ENCODE peak calls at places on chromosomes 12 and 14, in eight cellular contexts. H, K, U, G, Y, W, N and O are unnamed samples.

GRCh38 chr12:85484387-85484786 is 204.4 kb downstream of the ALX1 start:
- DNase-seq in H (no peak), K (no peak), U (no peak), G (no peak), Y (no peak), W (no peak), N (no peak), O (no peak)

GRCh38 chr12:70121562-70121961 is 121.7 kb upstream of the CNOT2 start:
- DNase-seq in H (no peak), K (no peak), U (no peak), G (no peak), Y (no peak), W (no peak), N (no peak), O (no peak)

GRCh38 chr14:94644102-94644535 is 31.9 kb downstream of the SERPINA3 start:
- DNase-seq in H (no peak), K (no peak), U (no peak), G (no peak), Y (peak; percentile 22), W (no peak), N (no peak), O (no peak)

GRCh38 chr12:52186135-52186840 is 5.5 kb downstream of the KRT80 start:
- DNase-seq in H (no peak), K (no peak), U (no peak), G (no peak), Y (peak; percentile 98), W (peak; percentile 79), N (no peak), O (no peak)

GRCh38 chr12:113996026-113996425 is 29.9 kb upstream of the RBM19 start:
- DNase-seq in H (no peak), K (no peak), U (no peak), G (peak; percentile 70), Y (peak; percentile 76), W (no peak), N (no peak), O (no peak)

GRCh38 chr14:64174922-64175782 is 119.0 kb downstream of the ESR2 start:
- DNase-seq in H (no peak), K (no peak), U (no peak), G (no peak), Y (no peak), W (no peak), N (no peak), O (no peak)

GRCh38 chr14:21238823-21239518 is 30.3 kb downstream of the HNRNPC start:
- DNase-seq in H (no peak), K (no peak), U (no peak), G (no peak), Y (no peak), W (no peak), N (no peak), O (no peak)

GRCh38 chr14:60254176-60254575 is 5.2 kb downstream of the PPM1A start:
- DNase-seq in H (no peak), K (no peak), U (no peak), G (no peak), Y (no peak), W (no peak), N (no peak), O (no peak)

GRCh38 chr14:63840981-63841380 is 11.8 kb upstream of the SYNE2 start:
- DNase-seq in H (peak; percentile 26), K (no peak), U (peak; percentile 24), G (no peak), Y (no peak), W (no peak), N (no peak), O (peak; percentile 34)

GRCh38 chr12:91074068-91074819 is 16.4 kb upstream of the KERA start:
- DNase-seq in H (no peak), K (no peak), U (no peak), G (no peak), Y (no peak), W (no peak), N (no peak), O (no peak)

GRCh38 chr12:95173392-95174251 is 43.6 kb downstream of the FGD6 start:
- DNase-seq in H (no peak), K (no peak), U (no peak), G (no peak), Y (no peak), W (peak; percentile 66), N (peak; percentile 35), O (no peak)

GRCh38 chr12:108689314-108690190 is 41.8 kb downstream of the CORO1C start:
- DNase-seq in H (no peak), K (no peak), U (no peak), G (peak; percentile 55), Y (peak; percentile 72), W (no peak), N (no peak), O (no peak)

GRCh38 chr12:1635656-1636055 is 6.6 kb downstream of the WNT5B start:
- DNase-seq in H (no peak), K (no peak), U (no peak), G (no peak), Y (no peak), W (no peak), N (no peak), O (no peak)

GRCh38 chr12:10690906-10691305 is 17.1 kb upstream of the STYK1 start:
- DNase-seq in H (no peak), K (no peak), U (no peak), G (no peak), Y (no peak), W (no peak), N (no peak), O (no peak)

GRCh38 chr12:13173537-13173936 is 23.0 kb upstream of the EMP1 start:
- DNase-seq in H (no peak), K (no peak), U (no peak), G (no peak), Y (peak; percentile 93), W (peak; percentile 96), N (no peak), O (no peak)

GRCh38 chr14:59308706-59309105 is 120.2 kb downstream of the DAAM1 start:
- DNase-seq in H (no peak), K (no peak), U (no peak), G (no peak), Y (no peak), W (no peak), N (no peak), O (no peak)

GRCh38 chr12:113231275-113232231 is 10.3 kb downstream of the TPCN1 start:
- DNase-seq in H (no peak), K (no peak), U (no peak), G (no peak), Y (peak; percentile 94), W (no peak), N (no peak), O (no peak)

GRCh38 chr12:104303538-104304151 is at the start of gene EID3:
- DNase-seq in H (peak; percentile 84), K (no peak), U (peak; percentile 84), G (no peak), Y (peak; percentile 93), W (peak; percentile 67), N (no peak), O (peak; percentile 89)

GRCh38 chr12:13790317-13790716 is 191.1 kb downstream of the GRIN2B start:
- DNase-seq in H (no peak), K (no peak), U (no peak), G (no peak), Y (no peak), W (no peak), N (no peak), O (no peak)

GRCh38 chr12:131604859-131605258 is 106.0 kb upstream of the SFSWAP start:
- DNase-seq in H (no peak), K (no peak), U (no peak), G (no peak), Y (no peak), W (no peak), N (no peak), O (no peak)

GRCh38 chr14:103846008-103846568 is 1.3 kb downstream of the PPP1R13B start:
- DNase-seq in H (no peak), K (no peak), U (no peak), G (no peak), Y (no peak), W (no peak), N (no peak), O (no peak)

GRCh38 chr12:122956028-122956427 is 10.2 kb downstream of the ABCB9 start:
- DNase-seq in H (no peak), K (no peak), U (no peak), G (no peak), Y (no peak), W (no peak), N (no peak), O (no peak)

GRCh38 chr12:116037941-116038837 is 239.3 kb downstream of the MED13L start:
- DNase-seq in H (no peak), K (no peak), U (no peak), G (no peak), Y (no peak), W (peak; percentile 85), N (no peak), O (no peak)

GRCh38 chr12:68237068-68237467 is 11.5 kb upstream of the IL26 start:
- DNase-seq in H (no peak), K (no peak), U (no peak), G (no peak), Y (no peak), W (no peak), N (no peak), O (no peak)

GRCh38 chr14:99163446-99163845 is 108.6 kb downstream of the BCL11B start:
- DNase-seq in H (no peak), K (no peak), U (no peak), G (no peak), Y (peak; percentile 18), W (no peak), N (no peak), O (no peak)

GRCh38 chr14:101600891-101601602 is 39.8 kb downstream of the DIO3 start:
- DNase-seq in H (no peak), K (no peak), U (no peak), G (no peak), Y (no peak), W (no peak), N (no peak), O (no peak)

GRCh38 chr14:33847066-33847465 is 103.8 kb downstream of the EGLN3 start:
- DNase-seq in H (no peak), K (no peak), U (no peak), G (no peak), Y (no peak), W (peak; percentile 19), N (no peak), O (no peak)

GRCh38 chr14:55745906-55746305 is 165.9 kb downstream of the KTN1 start:
- DNase-seq in H (no peak), K (no peak), U (no peak), G (no peak), Y (no peak), W (no peak), N (no peak), O (no peak)

GRCh38 chr12:124772467-124773170 is 91.0 kb downstream of the SCARB1 start:
- DNase-seq in H (no peak), K (no peak), U (no peak), G (no peak), Y (no peak), W (no peak), N (no peak), O (no peak)

GRCh38 chr12:23843958-23844357 is 105.5 kb downstream of the SOX5 start:
- DNase-seq in H (no peak), K (no peak), U (no peak), G (no peak), Y (no peak), W (no peak), N (no peak), O (no peak)